ENCODE peak calls at places on chromosomes 11 and 22, in seven cellular contexts. D is mucosa of descending colon, R is suprapubic skin, U is tibial nerve, P is WTC11, Z is astrocyte of the spinal cord, G is dorsolateral prefrontal cortex. M is an unnamed sample.

GRCh38 chr22:47626428-47627390 is 864.3 kb downstream of the TBC1D22A start:
- DNase-seq in D (no peak), R (no peak), U (no peak), P (no peak), Z (no peak), G (no peak), M (no peak)

GRCh38 chr22:48829908-48830307 is 997.8 kb downstream of the BRD1 start:
- DNase-seq in D (no peak), R (peak; percentile 64), U (no peak), P (no peak), Z (no peak), G (no peak), M (no peak)

GRCh38 chr11:71194702-71195101 is 57.7 kb downstream of the SHANK2 start:
- DNase-seq in D (no peak), R (no peak), U (no peak), P (no peak), Z (no peak), G (no peak), M (no peak)

GRCh38 chr22:40325315-40325714 is 21.0 kb upstream of the ADSL start:
- DNase-seq in D (no peak), R (no peak), U (no peak), P (no peak), Z (no peak), G (no peak), M (no peak)

GRCh38 chr22:19553201-19553600 is 29.0 kb upstream of the CLDN5 start:
- DNase-seq in D (no peak), R (no peak), U (no peak), P (no peak), Z (no peak), G (no peak), M (no peak)

GRCh38 chr22:40294696-40295095 is 51.6 kb upstream of the ADSL start:
- DNase-seq in D (no peak), R (no peak), U (no peak), P (no peak), Z (no peak), G (no peak), M (no peak)

GRCh38 chr22:26416670-26417270 is 12.3 kb upstream of the ASPHD2 start:
- DNase-seq in D (no peak), R (no peak), U (no peak), P (peak; percentile 58), Z (peak; percentile 63), G (no peak), M (peak; percentile 54)

GRCh38 chr22:43186272-43187170 is at the start of gene TTLL12:
- DNase-seq in D (peak; percentile 77), R (no peak), U (no peak), P (peak; percentile 54), Z (peak; percentile 35), G (no peak), M (peak; percentile 65)

GRCh38 chr22:36325163-36326031 is 62.4 kb downstream of the MYH9 start:
- DNase-seq in D (peak; percentile 83), R (no peak), U (no peak), P (no peak), Z (peak; percentile 95), G (no peak), M (no peak)

GRCh38 chr22:48083502-48083901 is 1321.1 kb downstream of the TBC1D22A start:
- DNase-seq in D (no peak), R (no peak), U (no peak), P (no peak), Z (no peak), G (no peak), M (no peak)

GRCh38 chr11:129275825-129276224 is 83.7 kb upstream of the ARHGAP32 start:
- DNase-seq in D (peak; percentile 31), R (no peak), U (no peak), P (no peak), Z (no peak), G (no peak), M (no peak)

GRCh38 chr11:18392434-18393321 is 1.7 kb upstream of the LDHA start:
- DNase-seq in D (no peak), R (no peak), U (no peak), P (no peak), Z (no peak), G (no peak), M (no peak)

GRCh38 chr22:44203203-44203602 is 22.5 kb downstream of the PARVG start:
- DNase-seq in D (no peak), R (no peak), U (no peak), P (no peak), Z (no peak), G (no peak), M (no peak)

GRCh38 chr11:122173587-122173986 is 57.6 kb upstream of the BLID start:
- DNase-seq in D (no peak), R (no peak), U (no peak), P (no peak), Z (no peak), G (no peak), M (no peak)

GRCh38 chr11:88324562-88325345 is 12.8 kb downstream of the CTSC start:
- DNase-seq in D (no peak), R (no peak), U (no peak), P (no peak), Z (no peak), G (no peak), M (no peak)

GRCh38 chr11:122293298-122294023 is 177.4 kb upstream of the BLID start:
- DNase-seq in D (no peak), R (no peak), U (no peak), P (no peak), Z (no peak), G (peak; percentile 40), M (no peak)

GRCh38 chr22:38038426-38038825 is 18.8 kb upstream of the PICK1 start:
- DNase-seq in D (no peak), R (no peak), U (no peak), P (no peak), Z (no peak), G (peak; percentile 77), M (no peak)

GRCh38 chr11:17388609-17389204 is at the start of gene KCNJ11:
- DNase-seq in D (no peak), R (no peak), U (no peak), P (peak; percentile 57), Z (no peak), G (no peak), M (no peak)

GRCh38 chr11:65496304-65497140 is 2.3 kb upstream of the MALAT1 start:
- DNase-seq in D (peak; percentile 36), R (peak; percentile 78), U (no peak), P (no peak), Z (peak; percentile 51), G (no peak), M (no peak)

GRCh38 chr22:49953027-49953679 is 7.4 kb upstream of the PIM3 start:
- DNase-seq in D (no peak), R (no peak), U (no peak), P (no peak), Z (no peak), G (no peak), M (no peak)

GRCh38 chr11:24234822-24235508 is 261.9 kb upstream of the LUZP2 start:
- DNase-seq in D (peak; percentile 64), R (no peak), U (no peak), P (no peak), Z (peak; percentile 28), G (no peak), M (no peak)

DNA sequence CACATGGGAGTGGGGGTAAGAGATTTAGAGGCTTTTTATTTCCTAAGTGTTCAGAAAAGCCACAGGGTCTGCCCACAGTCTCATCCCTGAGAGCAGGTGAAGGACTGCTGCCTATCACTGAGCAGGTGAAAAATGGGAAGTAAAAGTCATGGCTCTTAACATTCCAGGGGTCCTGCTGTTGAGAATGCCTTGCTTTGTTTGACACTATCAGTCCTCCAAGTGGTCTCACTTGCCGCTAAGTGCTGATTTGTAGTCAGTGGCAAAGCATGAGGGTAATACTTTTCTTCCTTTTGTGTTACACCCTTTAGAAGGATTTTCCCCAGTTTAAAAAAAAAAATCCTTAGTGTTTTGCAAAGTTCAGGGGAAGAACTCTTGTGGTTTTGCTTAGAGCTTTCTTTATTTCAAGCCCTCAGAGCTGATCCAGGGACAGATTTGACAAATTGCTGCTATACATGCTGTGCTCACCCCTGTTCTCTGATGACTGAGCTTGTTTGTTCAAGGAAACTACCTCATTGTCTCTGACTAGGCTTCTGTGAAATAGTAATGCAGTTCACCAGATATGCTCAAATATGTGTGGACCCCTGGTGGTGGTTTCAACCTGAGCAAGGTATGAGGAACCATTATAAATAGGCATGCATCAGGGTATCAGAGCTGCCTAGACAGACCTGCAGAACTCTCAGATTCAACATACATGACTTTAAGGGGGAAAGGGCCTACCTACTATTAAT is 141.0 kb downstream of the ARHGAP42 start:
- DNase-seq in D (no peak), R (no peak), U (no peak), P (no peak), Z (peak; percentile 90), G (no peak), M (no peak)
- TF ChIP-seq CTCF in D (no peak), R (no peak), U (no peak), P (no peak), Z (peak; percentile 53), G (no peak), M (peak; percentile 38)

GRCh38 chr11:70085815-70086769 is 8.0 kb downstream of the ANO1 start:
- DNase-seq in D (no peak), R (no peak), U (no peak), P (no peak), Z (no peak), G (no peak), M (no peak)

GRCh38 chr11:70088735-70089250 is 10.7 kb downstream of the ANO1 start:
- DNase-seq in D (no peak), R (no peak), U (no peak), P (no peak), Z (no peak), G (no peak), M (no peak)

GRCh38 chr11:70084046-70084984 is 6.2 kb downstream of the ANO1 start:
- DNase-seq in D (no peak), R (no peak), U (no peak), P (no peak), Z (no peak), G (no peak), M (no peak)

GRCh38 chr11:70089631-70090030 is 11.5 kb downstream of the ANO1 start:
- DNase-seq in D (no peak), R (no peak), U (no peak), P (no peak), Z (no peak), G (no peak), M (no peak)

GRCh38 chr11:70087446-70088167 is 9.5 kb downstream of the ANO1 start:
- DNase-seq in D (no peak), R (no peak), U (no peak), P (peak; percentile 67), Z (no peak), G (no peak), M (no peak)
- TF ChIP-seq CTCF in D (no peak), R (no peak), U (no peak), P (no peak), Z (no peak), G (no peak), M (no peak)

DNA sequence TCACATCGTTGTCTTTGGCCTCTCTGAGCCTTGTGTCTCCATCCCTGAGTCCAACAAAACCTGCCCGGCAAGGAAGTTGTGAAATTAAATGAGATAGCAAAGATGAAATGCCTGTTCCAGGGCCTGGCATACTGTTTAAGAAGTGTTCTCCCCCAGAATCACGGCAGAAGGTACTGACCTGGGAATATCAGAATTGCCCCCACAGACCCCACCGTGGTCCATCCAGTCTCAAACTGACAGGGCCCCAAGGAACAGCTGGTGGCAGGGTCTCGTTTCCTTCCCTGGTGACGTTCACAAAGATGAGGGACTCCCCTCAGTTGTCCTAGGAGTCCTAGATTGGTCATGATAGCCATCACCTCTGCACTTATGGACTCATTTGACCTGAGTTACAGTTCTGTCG is 1.8 kb downstream of the PRDM11 start:
- DNase-seq in D (no peak), R (no peak), U (no peak), P (no peak), Z (no peak), G (no peak), M (no peak)
- TF ChIP-seq CTCF in D (no peak), R (no peak), U (no peak), P (no peak), Z (no peak), G (no peak), M (no peak)

GRCh38 chr22:45602824-45603301 is 68.8 kb upstream of the ATXN10 start:
- DNase-seq in D (peak; percentile 14), R (no peak), U (no peak), P (peak; percentile 65), Z (no peak), G (no peak), M (no peak)
- TF ChIP-seq CTCF in D (no peak), R (no peak), U (no peak), P (no peak), Z (no peak), G (no peak), M (no peak)

M was measured in mesothelial cell of epicardium.